ENCODE peak calls at places on chromosomes 1 and 21, in four cellular contexts. E is A673, F is astrocyte, J is HCT116. P is an unnamed sample. For H3K4me1, the result is how much of the 10 kb centered on the place peaks cover.

GRCh38 chr1:160046494-160047115 is 14.8 kb upstream of the PIGM start:
- DNase-seq in E (peak), F (no peak), J (no peak), P (peak)

GRCh38 chr1:199529324-199529723 is 498.2 kb upstream of the NR5A2 start:
- DNase-seq in E (peak), J (no peak), F (no peak), P (peak)

GRCh38 chr1:110344152-110344551 is 5.0 kb downstream of the RBM15 start:
- DNase-seq in F (no peak), E (no peak), J (no peak), P (no peak)

GRCh38 chr1:187408217-187409004 is 579.7 kb downstream of the PLA2G4A start:
- DNase-seq in E (peak), F (peak), J (no peak), P (no peak)

GRCh38 chr1:30680429-30680828 is 43.0 kb downstream of the MATN1 start:
- DNase-seq in F (no peak), E (no peak), J (no peak), P (no peak)

GRCh38 chr1:145751491-145752021 is 32.3 kb downstream of the CD160 start:
- DNase-seq in F (peak), J (no peak), E (peak), P (peak)

GRCh38 chr1:222897527-222898190 is 82.8 kb downstream of the DISP1 start:
- DNase-seq in F (peak), J (no peak), E (no peak), P (peak)

GRCh38 chr1:245380790-245381535 is 226.2 kb downstream of the KIF26B start:
- DNase-seq in E (no peak), J (peak), F (no peak), P (no peak)

GRCh38 chr1:161725888-161726630 is 4.7 kb downstream of the FCRLB start:
- DNase-seq in J (no peak), F (peak), E (peak), P (peak)

GRCh38 chr1:223706077-223706988 is 6.0 kb upstream of the CAPN2 start:
- DNase-seq in E (peak), F (peak), J (no peak), P (peak)

GRCh38 chr1:63674238-63674864 is 81.1 kb downstream of the PGM1 start:
- DNase-seq in F (peak), E (peak), J (peak), P (peak)

GRCh38 chr1:113683384-113684152 is 75.7 kb downstream of the PHTF1 start:
- DNase-seq in F (no peak), J (no peak), E (no peak), P (no peak)

GRCh38 chr21:39674794-39675193 is 62.1 kb downstream of the B3GALT5 start:
- DNase-seq in E (no peak), F (no peak), J (no peak), P (no peak)

GRCh38 chr1:197921235-197922069 is 4.3 kb downstream of the LHX9 start:
- DNase-seq in J (no peak), E (no peak), F (no peak), P (no peak)

GRCh38 chr1:44217809-44218410 is 4.6 kb downstream of the DMAP1 start:
- DNase-seq in J (peak), E (peak), F (no peak), P (peak)

GRCh38 chr1:151838491-151839412 is 868 bp downstream of the C2CD4D start:
- DNase-seq in F (no peak), E (no peak), J (no peak), P (no peak)

GRCh38 chr1:224302947-224303346 is 27.0 kb downstream of the NVL start:
- DNase-seq in E (no peak), F (no peak), J (no peak), P (no peak)

GRCh38 chr21:44497641-44498243 is 42.3 kb downstream of the KRTAP10-1 start:
- DNase-seq in J (no peak), F (no peak), E (no peak), P (no peak)

GRCh38 chr21:17780539-17780938 is 38.6 kb downstream of the C21orf91 start:
- DNase-seq in J (no peak), E (peak), F (peak), P (peak)

GRCh38 chr1:104163912-104164476 is 414.3 kb downstream of the AMY1C start:
- DNase-seq in J (no peak), E (no peak), F (no peak), P (no peak)

GRCh38 chr1:161885013-161885412 is 118.9 kb downstream of the ATF6 start:
- DNase-seq in F (peak), E (peak), J (no peak), P (peak)

GRCh38 chr21:29237110-29238051 is 61.3 kb upstream of the BACH1 start:
- DNase-seq in F (peak), J (no peak), E (peak), P (peak)

GRCh38 chr1:226965581-226966440 is 25.7 kb downstream of the COQ8A start:
- DNase-seq in J (no peak), E (no peak), F (no peak), P (no peak)

GRCh38 chr1:240000634-240001033 is 91.0 kb upstream of the FMN2 start:
- DNase-seq in F (peak), E (no peak), J (no peak), P (peak)

GRCh38 chr1:175188936-175189335 is 3.6 kb downstream of the KIAA0040 start:
- DNase-seq in F (no peak), J (no peak), E (no peak), P (no peak)

GRCh38 chr1:159468321-159468720 is 28.8 kb downstream of the OR10J1 start:
- DNase-seq in J (no peak), F (no peak), E (no peak), P (no peak)

GRCh38 chr1:200409203-200409760 is 554 bp downstream of the ZNF281 start:
- DNase-seq in J (no peak), F (peak), E (peak), P (peak)

GRCh38 chr1:1974834-1975233 is 28.8 kb downstream of the CFAP74 start:
- DNase-seq in J (no peak), E (no peak), F (no peak), P (no peak)

GRCh38 chr1:53449026-53449425 is 10.2 kb upstream of the DMRTB1 start:
- DNase-seq in E (no peak), J (no peak), F (peak), P (peak)

GRCh38 chr21:29423051-29423450 is 124.3 kb downstream of the BACH1 start:
- DNase-seq in F (no peak), J (no peak), E (no peak), P (no peak)

GRCh38 chr1:214550339-214551051 is 907 bp downstream of the PTPN14 start:
- DNase-seq in E (no peak), F (no peak), J (no peak), P (no peak)

GRCh38 chr21:43880111-43880985 is 15.3 kb downstream of the AGPAT3 start:
- DNase-seq in J (peak), F (peak), E (no peak), P (no peak)

GRCh38 chr1:28246427-28246832 is 10.5 kb downstream of the ATP5IF1 start:
- DNase-seq in J (no peak), F (no peak), E (peak), P (no peak)

GRCh38 chr1:204130989-204131892 is 20.6 kb downstream of the ETNK2 start:
- DNase-seq in J (peak), F (peak), E (peak), P (peak)
- TF ChIP-seq CTCF in J (peak), F (peak), E (peak), P (peak)

GRCh38 chr1:202162418-202163280 is 2.2 kb upstream of the PTPN7 start:
- DNase-seq in F (no peak), E (no peak), J (no peak), P (no peak)

GRCh38 chr1:202165267-202165941 is 5.0 kb upstream of the PTPN7 start:
- DNase-seq in F (no peak), E (no peak), J (no peak), P (no peak)

GRCh38 chr1:202162049-202162417 is 1.6 kb upstream of the PTPN7 start:
- DNase-seq in E (no peak), F (no peak), J (no peak), P (no peak)

GRCh38 chr1:202164271-202165037 is 4.1 kb upstream of the PTPN7 start:
- DNase-seq in F (no peak), J (no peak), E (no peak), P (no peak)

DNA sequence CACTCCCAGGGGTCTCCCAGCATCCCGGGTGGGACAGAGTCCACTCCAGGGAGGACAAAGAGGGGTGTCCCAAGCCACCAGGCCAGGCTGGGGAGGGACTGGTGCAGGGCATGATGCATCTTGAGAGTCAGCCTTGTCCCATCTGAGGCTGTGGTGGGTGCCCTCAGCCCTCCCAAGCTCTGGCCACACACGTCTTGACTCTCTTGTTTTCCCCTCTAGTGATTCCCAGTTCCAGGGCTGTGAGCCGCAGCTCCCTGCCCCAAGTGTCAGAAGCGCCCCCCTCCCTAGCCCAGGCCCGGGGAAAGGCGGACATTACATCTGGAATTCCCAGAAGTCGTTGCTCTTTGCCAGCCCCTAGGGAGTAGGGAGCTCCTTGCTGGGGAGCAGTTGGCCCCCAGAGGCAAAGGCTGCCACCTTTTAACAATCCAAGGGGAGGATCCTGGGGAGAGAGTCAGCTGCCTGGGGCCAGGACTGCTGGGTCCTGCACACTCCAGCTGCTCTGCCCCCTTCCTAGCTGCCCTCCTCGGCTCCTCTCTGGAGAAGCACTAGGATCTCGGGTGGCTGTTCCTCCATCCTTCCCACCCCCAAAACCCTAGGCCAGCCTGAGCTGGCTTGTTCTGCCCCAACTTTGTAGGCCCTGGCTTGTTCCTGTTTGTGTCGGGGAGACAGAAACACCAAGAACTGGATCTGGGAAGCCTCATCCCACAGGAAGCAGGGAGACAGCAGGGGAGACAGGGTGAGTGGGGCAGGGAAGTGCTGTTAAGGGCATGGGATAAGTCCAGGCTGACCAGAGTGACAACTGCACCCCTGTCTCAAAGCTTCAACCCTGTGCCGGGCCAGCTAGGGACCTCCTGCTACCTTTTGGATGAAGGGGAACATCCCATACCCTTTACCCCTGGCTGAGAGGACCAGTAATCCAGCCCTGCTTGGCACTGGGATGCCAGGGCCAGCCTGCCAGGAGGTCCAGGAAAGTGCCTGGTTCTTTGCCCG is 3.2 kb upstream of the PTPN7 start:
- DNase-seq in E (no peak), F (no peak), J (no peak), P (no peak)
- H3K4me1 ChIP-seq in E (under half), F (under half), J (under half), P (under half)

DNA sequence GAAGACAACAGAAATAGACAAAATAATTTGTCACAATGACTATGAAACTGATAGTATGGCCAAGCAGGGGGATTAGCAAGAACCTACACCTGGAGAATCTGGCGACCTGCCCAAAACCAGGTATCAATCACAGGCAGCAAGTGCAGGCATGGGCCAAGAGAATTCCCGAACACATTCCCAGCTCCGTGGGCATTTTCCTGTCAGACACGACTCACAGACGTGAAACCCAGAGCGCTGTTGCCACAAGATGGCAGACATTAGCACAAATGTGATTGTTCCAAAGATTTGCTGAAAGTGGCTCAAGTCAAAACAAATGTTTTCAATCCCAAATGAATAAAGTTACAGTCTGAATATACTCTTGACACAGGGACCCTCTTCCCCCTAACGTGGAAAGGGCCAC is 36.8 kb downstream of the HLCS start:
- DNase-seq in E (peak), F (no peak), J (no peak), P (no peak)
- TF ChIP-seq CTCF in E (peak), F (peak), J (no peak), P (peak)

DNA sequence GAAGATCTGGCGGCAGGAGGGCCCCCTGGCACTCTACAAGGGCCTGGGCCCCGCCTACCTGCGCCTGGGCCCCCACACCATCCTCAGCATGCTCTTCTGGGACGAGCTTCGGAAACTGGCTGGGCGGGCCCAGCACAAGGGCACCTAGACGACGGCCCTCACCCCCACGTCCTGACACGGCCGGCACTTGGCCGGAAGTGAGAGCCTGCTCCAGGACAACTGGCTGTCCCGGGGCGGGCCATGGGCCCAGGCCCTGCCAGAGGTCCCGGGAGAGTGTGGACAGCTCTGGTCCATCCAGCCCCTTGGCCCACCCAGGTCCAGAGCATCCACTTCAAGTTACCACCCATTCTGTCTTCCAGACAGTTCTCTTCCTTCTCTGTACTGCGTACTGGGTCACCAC is 3.0 kb upstream of the TMEM82 start:
- DNase-seq in E (no peak), J (no peak), F (no peak), P (no peak)
- H3K4me1 ChIP-seq in E (under half), J (under half), F (under half), P (under half)

GRCh38 chr21:42187976-42188653 is 30.8 kb upstream of the ABCG1 start:
- DNase-seq in J (no peak), F (peak), E (no peak), P (no peak)
- TF ChIP-seq CTCF in J (no peak), F (no peak), E (no peak), P (no peak)

DNA sequence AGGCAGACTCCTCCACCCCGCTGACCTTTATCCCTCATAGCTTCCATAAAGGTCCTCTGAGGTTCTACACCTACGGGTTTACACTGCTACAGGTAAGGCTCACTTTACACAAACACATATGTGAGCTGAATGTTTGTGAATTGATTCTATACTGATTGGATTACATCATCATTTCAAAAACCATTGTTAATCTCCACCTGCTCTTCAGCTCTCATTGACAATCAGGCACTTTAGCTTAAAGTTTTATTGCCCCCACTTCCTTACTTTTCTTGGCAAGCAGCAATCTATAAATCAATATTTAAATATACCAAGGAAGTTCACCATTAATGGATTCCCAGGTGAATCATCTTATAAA is 12.9 kb upstream of the RGS16 start:
- DNase-seq in E (no peak), F (no peak), J (no peak), P (no peak)
- H3K4me1 ChIP-seq in E (half or more), F (under half), J (under half), P (under half)

GRCh38 chr1:168421399-168422004 is 122.3 kb downstream of the XCL2 start:
- DNase-seq in E (no peak), J (no peak), F (no peak), P (no peak)

GRCh38 chr1:168428063-168428731 is 115.6 kb downstream of the XCL2 start:
- DNase-seq in J (no peak), E (no peak), F (peak), P (no peak)

GRCh38 chr1:168419746-168420145 is 124.1 kb downstream of the XCL2 start:
- DNase-seq in J (no peak), E (no peak), F (peak), P (peak)

DNA sequence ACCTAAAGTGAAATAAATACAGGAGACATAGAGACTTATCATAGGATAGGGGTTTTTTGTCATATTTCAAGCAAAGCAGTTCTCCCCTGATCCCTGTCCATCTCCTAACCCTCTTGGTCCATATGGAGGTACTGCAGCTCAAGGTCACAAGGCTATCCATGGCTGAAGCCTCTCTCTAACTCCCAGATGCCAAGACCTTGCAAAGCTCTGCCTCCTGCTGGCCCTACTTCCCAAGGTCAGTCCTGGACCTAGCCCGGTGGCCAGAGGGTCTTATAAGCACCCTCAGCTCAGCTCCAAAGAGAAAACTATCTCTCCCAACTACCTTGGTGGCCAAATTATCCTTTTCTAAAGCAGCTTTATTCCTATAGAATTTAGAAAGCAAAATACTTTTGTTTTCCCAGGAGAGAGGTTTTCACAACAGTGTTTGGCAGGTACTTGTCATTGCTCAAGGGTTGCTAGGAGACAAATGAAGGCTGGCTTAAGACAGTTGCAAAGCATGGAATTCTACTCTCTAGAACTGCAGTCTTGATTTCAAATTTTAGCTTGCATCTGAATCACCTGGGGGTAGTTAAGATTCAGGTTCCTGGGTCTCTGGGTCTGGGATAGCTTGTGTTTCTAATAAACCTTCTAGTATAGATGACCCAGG is 121.5 kb downstream of the XCL2 start:
- DNase-seq in J (no peak), F (no peak), E (no peak), P (no peak)
- TF ChIP-seq CTCF in J (no peak), F (no peak), E (no peak), P (no peak)

GRCh38 chr1:220878223-220879081 is 791 bp upstream of the HLX start:
- DNase-seq in F (no peak), E (no peak), J (no peak), P (no peak)
- H3K4me1 ChIP-seq in F (under half), E (under half), J (under half), P (under half)

DNA sequence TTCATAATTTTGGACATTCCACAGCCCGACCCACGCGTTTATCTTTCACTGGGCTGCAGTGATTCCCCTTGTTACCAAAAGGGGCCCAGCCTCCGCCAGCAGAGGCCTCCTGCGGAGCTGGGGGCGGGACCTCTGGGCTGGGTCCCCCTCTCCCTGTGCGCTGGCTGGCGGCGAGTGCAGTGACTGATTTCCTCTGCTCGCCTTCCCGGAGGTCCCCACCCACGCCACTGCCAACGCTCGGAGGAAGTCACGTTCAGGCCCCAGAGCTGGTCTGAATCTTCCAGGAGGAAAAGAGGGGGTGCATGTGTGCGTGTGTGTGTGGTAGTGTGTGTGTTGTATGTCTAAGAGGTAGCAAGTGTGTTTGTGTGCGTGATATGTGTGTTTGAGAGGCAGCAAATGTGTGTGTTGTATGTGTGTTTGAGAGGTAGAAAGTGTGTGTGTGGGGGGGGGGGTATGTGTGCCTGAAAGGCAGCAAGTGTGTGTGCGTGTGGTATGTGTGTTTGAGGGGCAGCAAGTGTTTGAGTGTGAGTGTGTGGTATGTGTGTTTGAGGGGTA is 35.0 kb upstream of the JAK1 start:
- DNase-seq in E (peak), J (no peak), F (peak), P (peak)
- TF ChIP-seq CTCF in E (no peak), J (no peak), F (no peak), P (peak)